ENCODE peak calls at places on chromosome 19, in five cellular contexts. T is fibroblast of pulmonary artery, Z is choroid plexus epithelial cell, D is omental fat pad, R is NB4. K is an unnamed sample.

GRCh38 chr19:6890938-6891337 is 3.6 kb downstream of the ADGRE1 start:
- DNase-seq in T (no peak), Z (no peak), D (no peak), R (peak; percentile 33), K (no peak)

GRCh38 chr19:10270180-10270615 is 722 bp upstream of the ICAM1 start:
- DNase-seq in T (peak; percentile 53), Z (peak; percentile 48), D (peak; percentile 52), R (peak; percentile 100), K (peak; percentile 98)

GRCh38 chr19:23420824-23421223 is 25.6 kb upstream of the ZNF91 start:
- DNase-seq in T (no peak), Z (no peak), D (no peak), R (no peak), K (no peak)

GRCh38 chr19:33906578-33907335 is 110.1 kb downstream of the KCTD15 start:
- DNase-seq in T (peak; percentile 46), Z (peak; percentile 42), D (no peak), R (no peak), K (no peak)

GRCh38 chr19:4587527-4587926 is 28.0 kb upstream of the SEMA6B start:
- DNase-seq in T (no peak), Z (no peak), D (no peak), R (no peak), K (no peak)

GRCh38 chr19:50406829-50407228 is 11.9 kb upstream of the SPIB start:
- DNase-seq in T (no peak), Z (no peak), D (no peak), R (no peak), K (peak; percentile 42)

GRCh38 chr19:33392341-33393285 is 19.1 kb downstream of the CEBPG start:
- DNase-seq in T (no peak), Z (no peak), D (no peak), R (no peak), K (peak; percentile 41)

GRCh38 chr19:4581381-4582111 is 22.1 kb upstream of the SEMA6B start:
- DNase-seq in T (peak; percentile 45), Z (no peak), D (no peak), R (peak; percentile 47), K (no peak)

GRCh38 chr19:55576746-55577145 is 3.9 kb downstream of the ZNF579 start:
- DNase-seq in T (no peak), Z (no peak), D (no peak), R (no peak), K (no peak)

GRCh38 chr19:7739801-7740659 is 7.3 kb downstream of the CD209 start:
- DNase-seq in T (no peak), Z (no peak), D (no peak), R (no peak), K (no peak)

GRCh38 chr19:4456843-4457653 is 546 bp downstream of the UBXN6 start:
- DNase-seq in T (peak; percentile 70), Z (peak; percentile 78), D (no peak), R (peak; percentile 62), K (no peak)

DNA sequence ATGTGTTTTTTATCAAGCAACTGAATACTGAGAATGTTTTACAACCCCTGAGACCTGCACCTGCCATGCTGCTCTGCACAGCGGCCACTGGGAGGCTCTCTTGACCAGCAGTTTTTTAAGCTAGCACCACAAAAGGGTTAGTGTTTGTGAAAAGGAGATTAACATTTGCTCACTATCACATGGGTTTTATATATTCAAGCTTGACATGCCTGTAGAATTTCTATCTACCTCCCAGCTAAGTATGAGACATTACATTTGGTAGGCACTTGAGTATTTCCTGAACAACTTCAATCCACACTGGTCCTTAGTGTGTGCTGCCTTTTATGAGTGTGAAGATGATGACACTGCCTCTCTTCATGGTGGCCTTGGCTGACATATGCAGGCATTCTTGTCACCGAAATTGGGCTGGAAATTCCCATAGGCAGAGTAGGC is 1238.9 kb downstream of the UQCRFS1 start:
- DNase-seq in T (peak; percentile 29), Z (peak; percentile 58), D (no peak), R (peak; percentile 25), K (no peak)
- TF ChIP-seq CTCF in T (peak; percentile 45), Z (peak; percentile 74), D (no peak), R (peak; percentile 65), K (no peak)

DNA sequence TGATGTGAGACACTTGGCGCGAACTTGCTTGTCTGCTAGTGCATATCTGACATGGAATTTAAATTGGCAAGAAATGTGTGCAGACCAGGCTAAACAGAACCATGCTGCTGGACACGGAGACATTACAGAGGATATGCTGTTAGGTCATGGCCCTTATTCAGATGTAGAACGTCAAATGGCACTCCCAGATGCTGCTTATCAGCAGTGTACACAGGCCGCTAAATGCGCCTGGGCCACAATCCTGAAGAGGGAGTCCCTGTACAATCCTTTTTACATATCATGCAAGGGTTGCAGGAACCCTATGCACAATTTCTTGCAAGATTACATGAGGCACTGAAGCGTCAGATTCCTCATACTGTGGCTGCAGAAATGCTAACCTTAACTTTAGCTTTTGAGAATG is 9.3 kb downstream of the ZNF350 start:
- DNase-seq in T (no peak), Z (no peak), D (no peak), R (no peak), K (no peak)
- TF ChIP-seq CTCF in T (no peak), Z (no peak), D (no peak), R (no peak), K (no peak)

DNA sequence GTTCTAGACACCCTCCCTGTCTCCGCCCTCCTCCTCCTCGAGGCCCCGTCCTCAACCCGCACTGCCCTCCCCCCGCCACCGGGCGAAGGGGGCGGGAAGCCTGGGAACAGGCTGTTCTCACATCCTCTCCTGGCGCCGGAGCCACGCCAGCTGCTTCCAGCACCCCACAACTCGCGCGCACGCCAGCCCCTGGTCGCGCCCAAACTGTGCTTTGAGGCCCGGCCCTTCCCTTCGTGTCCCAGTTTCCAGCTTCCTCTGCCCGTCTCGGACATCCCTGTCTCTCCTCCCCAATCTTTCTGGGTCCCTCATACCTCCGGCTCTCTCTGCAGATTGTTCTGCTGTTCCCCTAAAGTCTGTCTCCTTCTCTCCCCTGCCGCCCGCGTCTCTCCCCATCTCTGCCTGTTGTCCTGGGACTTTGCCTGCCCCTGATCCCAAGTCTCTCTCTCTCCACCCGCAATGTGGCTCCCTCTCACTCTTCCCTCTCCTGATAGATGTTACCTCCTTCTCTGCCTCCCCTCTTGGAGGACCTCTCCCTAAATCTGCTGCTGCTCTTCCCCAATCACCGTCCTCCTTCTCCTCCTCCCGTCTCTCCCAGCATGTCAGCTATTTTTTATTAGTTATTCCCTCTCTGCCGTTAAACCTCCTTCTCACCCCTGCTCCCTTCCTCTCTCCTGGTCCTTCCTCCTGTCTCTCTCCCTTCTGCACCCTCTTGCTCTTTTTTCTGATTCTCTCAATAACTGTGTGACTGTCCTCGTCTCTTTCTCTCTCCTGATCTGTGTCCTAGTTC is 14.2 kb downstream of the DPF1 start:
- DNase-seq in T (peak; percentile 24), Z (peak; percentile 27), D (no peak), R (no peak), K (no peak)
- TF ChIP-seq CTCF in T (no peak), Z (no peak), D (no peak), R (no peak), K (no peak)

GRCh38 chr19:11383706-11384048 is 437 bp downstream of the EPOR start:
- DNase-seq in T (no peak), Z (no peak), D (no peak), R (no peak), K (no peak)

GRCh38 chr19:11382898-11383705 is 1.0 kb downstream of the EPOR start:
- DNase-seq in T (peak; percentile 39), Z (peak; percentile 16), D (no peak), R (peak; percentile 72), K (peak; percentile 61)

GRCh38 chr19:11379857-11380350 is 4.2 kb downstream of the EPOR start:
- DNase-seq in T (no peak), Z (no peak), D (no peak), R (no peak), K (no peak)

GRCh38 chr19:11380653-11381534 is 3.2 kb downstream of the EPOR start:
- DNase-seq in T (peak; percentile 95), Z (peak; percentile 96), D (peak; percentile 80), R (peak; percentile 97), K (peak; percentile 93)

GRCh38 chr19:11381535-11382369 is 2.4 kb downstream of the EPOR start:
- DNase-seq in T (peak; percentile 87), Z (peak; percentile 79), D (no peak), R (peak; percentile 95), K (peak; percentile 94)
- TF ChIP-seq CTCF in T (no peak), Z (peak; percentile 20), D (no peak), R (peak; percentile 48), K (no peak)

DNA sequence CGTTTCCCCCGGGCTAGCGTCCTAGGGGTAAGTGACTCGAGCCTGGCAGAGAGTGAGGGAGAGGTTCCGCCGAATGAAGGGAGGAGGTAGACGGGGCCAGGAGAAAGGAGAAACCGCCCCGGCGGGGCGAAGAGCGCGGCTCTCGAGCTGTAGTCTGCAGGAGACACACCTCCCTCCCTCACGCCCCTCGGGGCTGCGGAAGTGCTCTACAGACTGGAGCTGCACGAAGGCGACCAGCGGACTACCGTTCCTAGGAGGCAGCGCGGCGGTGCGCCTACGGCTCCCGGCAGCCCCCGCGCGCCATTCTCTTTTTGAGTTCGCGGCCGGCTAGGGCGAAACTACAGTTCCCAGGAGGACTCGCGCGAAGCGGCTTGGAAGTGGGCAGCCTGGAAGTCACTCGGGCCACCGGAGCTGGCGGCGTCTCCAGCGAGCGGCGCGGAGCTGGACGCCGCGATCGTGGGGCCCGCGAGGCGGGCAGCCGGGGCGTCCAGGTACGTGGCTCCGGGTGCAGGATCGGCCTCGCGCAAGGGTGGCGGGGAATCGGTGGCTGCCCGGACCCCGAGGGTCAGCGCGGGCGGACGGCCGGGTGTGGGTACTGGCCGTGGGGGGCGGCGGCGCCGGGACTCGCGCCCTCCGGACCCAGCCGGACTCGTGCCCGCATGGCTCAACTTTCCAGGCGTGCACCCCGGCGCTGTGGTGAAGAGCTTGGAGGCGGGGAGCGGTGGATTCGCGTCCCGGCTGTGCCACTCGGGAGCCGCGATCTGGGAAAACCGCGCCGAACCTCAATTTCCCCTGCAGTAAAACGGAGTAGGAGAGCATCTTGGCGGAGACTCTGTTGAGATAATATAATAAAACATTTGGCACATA is at the start of gene SIPA1L3:
- DNase-seq in T (peak; percentile 96), Z (peak; percentile 97), D (peak; percentile 77), R (peak; percentile 95), K (peak; percentile 91)
- TF ChIP-seq CTCF in T (no peak), Z (no peak), D (no peak), R (no peak), K (no peak)

DNA sequence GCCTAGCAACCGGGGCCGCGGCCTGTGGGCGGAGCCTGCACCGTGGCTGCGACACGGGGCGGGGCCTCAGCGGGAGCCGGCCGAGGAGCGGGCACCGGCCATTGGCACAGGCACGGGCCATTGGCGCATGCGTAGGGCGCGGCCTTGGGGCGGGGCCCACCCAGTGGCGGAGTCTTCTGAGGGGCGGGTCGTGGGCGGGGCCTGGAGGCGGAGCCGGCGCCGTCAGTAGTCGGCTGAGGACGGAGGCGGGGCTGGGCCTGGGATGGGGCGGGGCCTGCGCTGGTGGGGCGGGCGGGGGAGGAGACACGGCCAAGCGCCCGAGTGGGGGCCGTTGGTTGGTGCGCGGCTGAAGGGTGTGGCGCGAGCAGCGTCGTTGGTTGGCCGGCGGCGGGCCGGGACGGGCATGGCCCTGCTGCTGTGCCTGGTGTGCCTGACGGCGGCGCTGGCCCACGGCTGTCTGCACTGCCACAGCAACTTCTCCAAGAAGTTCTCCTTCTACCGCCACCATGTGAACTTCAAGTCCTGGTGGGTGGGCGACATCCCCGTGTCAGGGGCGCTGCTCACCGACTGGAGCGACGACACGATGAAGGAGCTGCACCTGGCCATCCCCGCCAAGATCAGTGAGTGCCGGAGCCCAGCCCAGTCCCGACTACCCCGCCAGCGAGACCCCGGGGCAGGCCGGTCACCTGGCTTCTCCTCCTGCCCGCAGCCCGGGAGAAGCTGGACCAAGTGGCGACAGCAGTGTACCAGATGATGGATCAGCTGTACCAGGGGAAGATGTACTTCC is at the start of gene IZUMO4:
- DNase-seq in T (peak; percentile 98), Z (peak; percentile 98), D (peak; percentile 99), R (peak; percentile 93), K (peak; percentile 99)
- TF ChIP-seq CTCF in T (peak; percentile 14), Z (peak; percentile 31), D (no peak), R (peak; percentile 27), K (peak; percentile 41)

K was measured in CD14-positive monocyte.